ENCODE peak calls at places on chromosomes 6 and 20, in eight cellular contexts. One of them, this sample, is unnamed.

GRCh38 chr20:58478141-58478805 is 36.9 kb downstream of the APCDD1L start:
- DNase-seq in activated T-cell treated with anti-CD3 and anti-CD28 coated beads for 1 hour: no peak
- DNase-seq in GDM1: no peak
- DNase-seq in T-helper 2 cell: no peak
- DNase-seq in LoVo: no peak
- DNase-seq in neural crest cell: no peak
- DNase-seq in activated CD8-positive, alpha-beta memory T cell treated with anti-CD3 and anti-CD28 coated beads, Interleukin-2, amount 50 U/mL, for 4 hours: no peak
- DNase-seq in naive B cell: no peak
- DNase-seq in this sample: no peak

GRCh38 chr6:170347091-170347490 is 40.5 kb downstream of the FAM120B start:
- DNase-seq in activated T-cell treated with anti-CD3 and anti-CD28 coated beads for 1 hour: no peak
- DNase-seq in GDM1: no peak
- DNase-seq in neural crest cell: no peak
- DNase-seq in LoVo: no peak
- DNase-seq in T-helper 2 cell: no peak
- DNase-seq in activated CD8-positive, alpha-beta memory T cell treated with anti-CD3 and anti-CD28 coated beads, Interleukin-2, amount 50 U/mL, for 4 hours: no peak
- DNase-seq in naive B cell: no peak
- DNase-seq in this sample: no peak

GRCh38 chr6:157235600-157236039 is 87.7 kb downstream of the TMEM242 start:
- DNase-seq in LoVo: no peak
- DNase-seq in activated CD8-positive, alpha-beta memory T cell treated with anti-CD3 and anti-CD28 coated beads, Interleukin-2, amount 50 U/mL, for 4 hours: peak; percentile 53
- DNase-seq in GDM1: no peak
- DNase-seq in neural crest cell: peak; percentile 46
- DNase-seq in naive B cell: peak; percentile 43
- DNase-seq in T-helper 2 cell: no peak
- DNase-seq in activated T-cell treated with anti-CD3 and anti-CD28 coated beads for 1 hour: peak; percentile 44
- DNase-seq in this sample: no peak

GRCh38 chr6:1786455-1787108 is 176.9 kb downstream of the FOXC1 start:
- DNase-seq in LoVo: no peak
- DNase-seq in neural crest cell: no peak
- DNase-seq in activated CD8-positive, alpha-beta memory T cell treated with anti-CD3 and anti-CD28 coated beads, Interleukin-2, amount 50 U/mL, for 4 hours: no peak
- DNase-seq in T-helper 2 cell: no peak
- DNase-seq in naive B cell: no peak
- DNase-seq in GDM1: no peak
- DNase-seq in activated T-cell treated with anti-CD3 and anti-CD28 coated beads for 1 hour: no peak
- DNase-seq in this sample: no peak

GRCh38 chr6:36699290-36699689 is 1.7 kb downstream of the RAB44 start:
- DNase-seq in neural crest cell: no peak
- DNase-seq in T-helper 2 cell: no peak
- DNase-seq in activated CD8-positive, alpha-beta memory T cell treated with anti-CD3 and anti-CD28 coated beads, Interleukin-2, amount 50 U/mL, for 4 hours: no peak
- DNase-seq in naive B cell: no peak
- DNase-seq in LoVo: no peak
- DNase-seq in activated T-cell treated with anti-CD3 and anti-CD28 coated beads for 1 hour: no peak
- DNase-seq in GDM1: no peak
- DNase-seq in this sample: no peak

GRCh38 chr20:25487306-25487705 is 79.8 kb downstream of the GINS1 start:
- DNase-seq in activated T-cell treated with anti-CD3 and anti-CD28 coated beads for 1 hour: no peak
- DNase-seq in GDM1: no peak
- DNase-seq in neural crest cell: no peak
- DNase-seq in T-helper 2 cell: no peak
- DNase-seq in naive B cell: no peak
- DNase-seq in LoVo: no peak
- DNase-seq in activated CD8-positive, alpha-beta memory T cell treated with anti-CD3 and anti-CD28 coated beads, Interleukin-2, amount 50 U/mL, for 4 hours: no peak
- DNase-seq in this sample: no peak

GRCh38 chr6:53696351-53696750 is 30.8 kb upstream of the KLHL31 start:
- DNase-seq in LoVo: no peak
- DNase-seq in T-helper 2 cell: no peak
- DNase-seq in GDM1: no peak
- DNase-seq in activated CD8-positive, alpha-beta memory T cell treated with anti-CD3 and anti-CD28 coated beads, Interleukin-2, amount 50 U/mL, for 4 hours: no peak
- DNase-seq in activated T-cell treated with anti-CD3 and anti-CD28 coated beads for 1 hour: no peak
- DNase-seq in naive B cell: no peak
- DNase-seq in neural crest cell: no peak
- DNase-seq in this sample: no peak

GRCh38 chr6:52724406-52725121 is 38.7 kb downstream of the GSTA2 start:
- DNase-seq in activated T-cell treated with anti-CD3 and anti-CD28 coated beads for 1 hour: peak; percentile 23
- DNase-seq in LoVo: peak; percentile 62
- DNase-seq in T-helper 2 cell: no peak
- DNase-seq in naive B cell: peak; percentile 23
- DNase-seq in activated CD8-positive, alpha-beta memory T cell treated with anti-CD3 and anti-CD28 coated beads, Interleukin-2, amount 50 U/mL, for 4 hours: peak; percentile 45
- DNase-seq in neural crest cell: peak; percentile 59
- DNase-seq in GDM1: peak; percentile 26
- DNase-seq in this sample: peak; percentile 77

GRCh38 chr20:10644458-10645204 is 29.2 kb downstream of the JAG1 start:
- DNase-seq in naive B cell: no peak
- DNase-seq in GDM1: no peak
- DNase-seq in T-helper 2 cell: no peak
- DNase-seq in LoVo: no peak
- DNase-seq in activated T-cell treated with anti-CD3 and anti-CD28 coated beads for 1 hour: no peak
- DNase-seq in activated CD8-positive, alpha-beta memory T cell treated with anti-CD3 and anti-CD28 coated beads, Interleukin-2, amount 50 U/mL, for 4 hours: no peak
- DNase-seq in neural crest cell: no peak
- DNase-seq in this sample: no peak